ENCODE peak calls at places on chromosome 10, in six cellular contexts. J, B, M, Q, W and E are unnamed samples.

GRCh38 chr10:4242561-4243035 is 457.6 kb upstream of the KLF6 start:
- DNase-seq in W (no peak), J (no peak), B (no peak), M (no peak), Q (no peak), E (no peak)

GRCh38 chr10:75108684-75109458 is 2.6 kb upstream of the SAMD8 start:
- DNase-seq in W (no peak), B (no peak), M (no peak), J (no peak), Q (peak; percentile 55), E (no peak)

GRCh38 chr10:665579-666091 is 23.8 kb downstream of the DIP2C start:
- DNase-seq in Q (no peak), J (no peak), W (no peak), M (no peak), B (no peak), E (no peak)

GRCh38 chr10:30374353-30374752 is 25.3 kb upstream of the MTPAP start:
- DNase-seq in J (no peak), M (no peak), W (no peak), Q (no peak), B (no peak), E (no peak)

GRCh38 chr10:22903694-22904093 is 24.2 kb upstream of the ARMC3 start:
- DNase-seq in W (no peak), Q (no peak), B (no peak), J (no peak), M (no peak), E (no peak)

GRCh38 chr10:112938808-112939482 is 11.1 kb upstream of the TCF7L2 start:
- DNase-seq in M (no peak), B (no peak), W (no peak), J (no peak), Q (no peak), E (no peak)

GRCh38 chr10:909831-910230 is 21.7 kb downstream of the LARP4B start:
- DNase-seq in M (no peak), Q (peak; percentile 7), W (no peak), J (no peak), B (no peak), E (no peak)

GRCh38 chr10:126671402-126671975 is 996 bp upstream of the C10orf90 start:
- DNase-seq in M (peak; percentile 20), W (no peak), Q (no peak), B (no peak), J (no peak), E (no peak)

GRCh38 chr10:77043364-77043763 is 594.2 kb downstream of the KCNMA1 start:
- DNase-seq in W (no peak), J (no peak), B (no peak), Q (no peak), M (no peak), E (no peak)

GRCh38 chr10:28594401-28594800 is 61.5 kb downstream of the WAC start:
- DNase-seq in M (no peak), W (no peak), B (no peak), Q (no peak), J (no peak), E (no peak)

GRCh38 chr10:2972216-2972615 is 95.1 kb upstream of the PFKP start:
- DNase-seq in J (no peak), M (no peak), W (no peak), B (no peak), Q (no peak), E (no peak)

GRCh38 chr10:116972136-116972535 is 32.9 kb downstream of the SHTN1 start:
- DNase-seq in J (no peak), Q (no peak), W (no peak), M (peak; percentile 57), B (no peak), E (no peak)

GRCh38 chr10:607545-608196 is 81.8 kb downstream of the DIP2C start:
- DNase-seq in J (no peak), B (no peak), M (peak; percentile 59), W (no peak), Q (no peak), E (no peak)

GRCh38 chr10:131116216-131117005 is 195.1 kb downstream of the TCERG1L start:
- DNase-seq in J (no peak), W (no peak), M (no peak), B (no peak), Q (no peak), E (no peak)

GRCh38 chr10:5944389-5945202 is 32.7 kb downstream of the IL15RA start:
- DNase-seq in M (no peak), Q (peak; percentile 91), B (no peak), J (no peak), W (no peak), E (no peak)

GRCh38 chr10:106181491-106181890 is 983.0 kb downstream of the SORCS1 start:
- DNase-seq in J (no peak), M (no peak), W (no peak), B (no peak), Q (no peak), E (no peak)